ENCODE peak calls at places on chromosomes 13 and 19, in ten cellular contexts. H is hepatocyte; M is lung; V is activated naive CD8-positive, alpha-beta T cell treated with anti-CD3 and anti-CD28 coated beads, Interleukin-2, amount 50 U/mL, for 16 hours; D is GM23248; X is neuronal stem cell; K is GM12891; U is putamen; C is CD4-positive, alpha-beta T cell; N is colonic mucosa. I is an unnamed sample.
A peak's percentile ranks its signal among the peaks of the same experiment; 100 is the strongest.

GRCh38 chr19:17385878-17386611 is 8.0 kb downstream of the CCDC194 start:
- DNase-seq in H (peak; percentile 78), M (peak; percentile 54), V (no peak), D (peak; percentile 66), X (no peak), K (no peak), U (no peak), C (peak; percentile 52), N (peak; percentile 63), I (peak; percentile 68)

GRCh38 chr13:80742027-80742426 is 401.1 kb upstream of the SPRY2 start:
- DNase-seq in H (no peak), M (no peak), V (no peak), D (no peak), X (no peak), K (no peak), U (no peak), C (no peak), N (no peak), I (no peak)

GRCh38 chr19:11373166-11373884 is 1.1 kb upstream of the SWSAP1 start:
- DNase-seq in H (peak; percentile 81), M (no peak), V (no peak), D (peak; percentile 42), X (peak; percentile 76), K (no peak), U (peak; percentile 87), C (no peak), N (no peak), I (peak; percentile 43)

GRCh38 chr13:113860051-113860471 is 3.8 kb downstream of the GAS6 start:
- DNase-seq in H (peak; percentile 68), M (no peak), V (no peak), D (no peak), X (no peak), K (no peak), U (no peak), C (no peak), N (peak; percentile 85), I (no peak)

GRCh38 chr13:111325146-111325890 is 4.9 kb downstream of the TEX29 start:
- DNase-seq in H (no peak), M (no peak), V (no peak), D (no peak), X (no peak), K (no peak), U (no peak), C (no peak), N (no peak), I (no peak)

GRCh38 chr13:114010401-114011101 is 36.7 kb upstream of the C13orf46 start:
- DNase-seq in H (no peak), M (no peak), V (no peak), D (no peak), X (no peak), K (no peak), U (no peak), C (no peak), N (no peak), I (no peak)

GRCh38 chr13:28659611-28659970 is 661 bp downstream of the POMP start:
- DNase-seq in H (peak; percentile 22), M (no peak), V (no peak), D (peak; percentile 87), X (no peak), K (no peak), U (no peak), C (no peak), N (no peak), I (peak; percentile 60)

GRCh38 chr19:53873451-53874383 is 6.0 kb downstream of the MYADM start:
- DNase-seq in H (no peak), M (no peak), V (no peak), D (no peak), X (no peak), K (no peak), U (no peak), C (peak; percentile 52), N (no peak), I (no peak)

GRCh38 chr19:2084993-2085720 is 11.0 kb downstream of the MOB3A start:
- DNase-seq in H (no peak), M (peak; percentile 81), V (peak; percentile 81), D (peak; percentile 79), X (no peak), K (peak; percentile 80), U (no peak), C (peak; percentile 83), N (peak; percentile 73), I (peak; percentile 96)

GRCh38 chr19:3057275-3057714 is 5.0 kb downstream of the TLE5 start:
- DNase-seq in H (peak; percentile 67), M (peak; percentile 87), V (no peak), D (peak; percentile 58), X (no peak), K (no peak), U (peak; percentile 65), C (no peak), N (peak; percentile 61), I (no peak)

GRCh38 chr19:33630880-33631627 is 9.3 kb downstream of the CHST8 start:
- DNase-seq in H (no peak), M (no peak), V (no peak), D (peak; percentile 26), X (no peak), K (no peak), U (no peak), C (no peak), N (no peak), I (no peak)

GRCh38 chr19:29001922-29002247 is 211.1 kb downstream of the UQCRFS1 start:
- DNase-seq in H (no peak), M (no peak), V (no peak), D (peak; percentile 14), X (no peak), K (no peak), U (peak; percentile 62), C (no peak), N (no peak), I (no peak)

GRCh38 chr19:7188682-7189629 is 105.3 kb downstream of the INSR start:
- DNase-seq in H (no peak), M (no peak), V (no peak), D (no peak), X (no peak), K (no peak), U (no peak), C (no peak), N (no peak), I (peak; percentile 34)

GRCh38 chr19:7535035-7535992 is at the start of gene PNPLA6:
- DNase-seq in H (peak; percentile 97), M (peak; percentile 95), V (peak; percentile 85), D (peak; percentile 97), X (peak; percentile 89), K (peak; percentile 98), U (peak; percentile 95), C (peak; percentile 89), N (peak; percentile 98), I (peak; percentile 93)

GRCh38 chr19:43439183-43440063 is 24.7 kb downstream of the TEX101 start:
- DNase-seq in H (no peak), M (no peak), V (no peak), D (peak; percentile 91), X (no peak), K (no peak), U (no peak), C (peak; percentile 33), N (no peak), I (peak; percentile 29)

GRCh38 chr13:43074824-43075510 is 51.6 kb downstream of the DNAJC15 start:
- DNase-seq in H (no peak), M (no peak), V (no peak), D (no peak), X (no peak), K (no peak), U (no peak), C (no peak), N (no peak), I (no peak)

GRCh38 chr19:40524655-40525054 is 52.0 kb upstream of the SHKBP1 start:
- DNase-seq in H (no peak), M (no peak), V (no peak), D (no peak), X (no peak), K (no peak), U (no peak), C (no peak), N (no peak), I (no peak)